ENCODE peak calls at places on chromosome 11, in five cellular contexts. R is sigmoid colon; V is lower lobe of right lung; K is fibroblast of the conjunctiva; J is stimulated activated CD8-positive, alpha-beta memory T cell treated with anti-CD3 and anti-CD28 coated beads, Interleukin-7, amount 100 ng/mL, for 48 hours. B is an unnamed sample.

GRCh38 chr11:85947431-85948272 is 92.5 kb downstream of the CCDC83 start:
- DNase-seq in K (peak), J (no peak), R (no peak), V (no peak), B (no peak)

GRCh38 chr11:1077417-1078119 is 2.9 kb downstream of the MUC2 start:
- DNase-seq in V (peak), R (peak), K (no peak), J (no peak), B (no peak)

GRCh38 chr11:27722945-27723344 is 22.7 kb upstream of the BDNF start:
- DNase-seq in K (no peak), R (no peak), J (no peak), V (no peak), B (no peak)

GRCh38 chr11:63961608-63962412 is 12.6 kb upstream of the COX8A start:
- DNase-seq in V (no peak), J (no peak), K (peak), R (peak), B (no peak)

GRCh38 chr11:61652135-61652534 is 28.1 kb upstream of the DAGLA start:
- DNase-seq in R (no peak), J (no peak), K (no peak), V (no peak), B (no peak)

GRCh38 chr11:100827934-100828661 is 141.0 kb downstream of the ARHGAP42 start:
- DNase-seq in V (no peak), J (no peak), K (no peak), R (no peak), B (no peak)

GRCh38 chr11:65041206-65042035 is at the start of gene SAC3D1:
- DNase-seq in J (no peak), R (no peak), V (peak), K (peak), B (peak)

GRCh38 chr11:69293819-69294505 is at the start of gene MYEOV:
- DNase-seq in K (no peak), J (no peak), R (no peak), V (peak), B (no peak)

GRCh38 chr11:13535819-13536218 is 40.0 kb upstream of the PTH start:
- DNase-seq in K (no peak), R (no peak), V (no peak), J (no peak), B (no peak)

GRCh38 chr11:2752204-2752772 is 52.5 kb upstream of the KCNQ1OT1 start:
- DNase-seq in V (no peak), J (no peak), K (no peak), R (peak), B (peak)

GRCh38 chr11:34516247-34517040 is 2.9 kb upstream of the ELF5 start:
- DNase-seq in R (no peak), J (no peak), V (no peak), K (no peak), B (no peak)

GRCh38 chr11:47595029-47595428 is 818 bp upstream of the C1QTNF4 start:
- DNase-seq in V (no peak), K (no peak), R (no peak), J (no peak), B (no peak)

GRCh38 chr11:100681064-100681502 is 6.0 kb upstream of the ARHGAP42 start:
- DNase-seq in J (no peak), V (peak), K (no peak), R (peak), B (peak)

GRCh38 chr11:93122535-93122934 is 75.3 kb downstream of the SLC36A4 start:
- DNase-seq in R (no peak), K (no peak), V (no peak), J (no peak), B (no peak)

GRCh38 chr11:2300290-2300935 is 1.3 kb downstream of the C11orf21 start:
- DNase-seq in R (no peak), K (no peak), V (no peak), J (no peak), B (peak)

GRCh38 chr11:117195761-117196160 is 3.4 kb upstream of the TAGLN start:
- DNase-seq in K (no peak), J (no peak), V (peak), R (no peak), B (peak)

GRCh38 chr11:78957481-78958245 is 383.0 kb upstream of the NARS2 start:
- DNase-seq in V (no peak), R (no peak), J (no peak), K (peak), B (no peak)

GRCh38 chr11:86291466-86292262 is 10.4 kb upstream of the HIKESHI start:
- DNase-seq in V (no peak), R (no peak), J (no peak), K (peak), B (peak)

GRCh38 chr11:70118642-70119041 is 40.5 kb downstream of the ANO1 start:
- DNase-seq in V (no peak), R (no peak), K (no peak), J (no peak), B (no peak)

GRCh38 chr11:11261629-11262028 is 91.4 kb downstream of the CSNK2A3 start:
- DNase-seq in V (no peak), J (no peak), K (no peak), R (no peak), B (no peak)

GRCh38 chr11:128603003-128603715 is 15.8 kb upstream of the ETS1 start:
- DNase-seq in R (no peak), V (no peak), J (no peak), K (no peak), B (no peak)

GRCh38 chr11:41950470-41951143 is 491.2 kb upstream of the LRRC4C start:
- DNase-seq in K (no peak), V (no peak), R (no peak), J (no peak), B (no peak)

GRCh38 chr11:126391970-126392637 is 36.6 kb downstream of the ST3GAL4 start:
- DNase-seq in J (no peak), K (no peak), R (no peak), V (no peak), B (no peak)

GRCh38 chr11:70596091-70596490 is 197.8 kb downstream of the CTTN start:
- DNase-seq in J (no peak), R (no peak), V (no peak), K (no peak), B (peak)